ENCODE peak calls at places on chromosomes 6 and 20, in nine cellular contexts. One of them, this sample, is unnamed.

GRCh38 chr6:121867095-121867494 is 431.6 kb downstream of the GJA1 start:
- DNase-seq in cardiac fibroblast: no peak
- DNase-seq in HL-60: no peak
- DNase-seq in ovary: no peak
- DNase-seq in AG10803: peak; percentile 43
- DNase-seq in keratinocyte: no peak
- DNase-seq in endothelial cell: no peak
- DNase-seq in foreskin keratinocyte: no peak
- DNase-seq in A549: no peak
- DNase-seq in this sample: peak; percentile 23

GRCh38 chr6:158756977-158757752 is 62.0 kb downstream of the EZR start:
- DNase-seq in keratinocyte: no peak
- DNase-seq in AG10803: no peak
- DNase-seq in HL-60: no peak
- DNase-seq in endothelial cell: no peak
- DNase-seq in ovary: no peak
- DNase-seq in foreskin keratinocyte: no peak
- DNase-seq in A549: no peak
- DNase-seq in cardiac fibroblast: no peak
- DNase-seq in this sample: no peak

GRCh38 chr6:165987483-165988305 is 180.0 kb downstream of the TBXT start:
- DNase-seq in foreskin keratinocyte: peak; percentile 11
- DNase-seq in keratinocyte: no peak
- DNase-seq in ovary: peak; percentile 94
- DNase-seq in A549: peak; percentile 99
- DNase-seq in cardiac fibroblast: peak; percentile 93
- DNase-seq in HL-60: no peak
- DNase-seq in endothelial cell: peak; percentile 51
- DNase-seq in AG10803: peak; percentile 69
- DNase-seq in this sample: peak; percentile 79

GRCh38 chr6:169452117-169452868 is 198.6 kb upstream of the THBS2 start:
- DNase-seq in A549: no peak
- DNase-seq in AG10803: peak; percentile 94
- DNase-seq in endothelial cell: no peak
- DNase-seq in HL-60: no peak
- DNase-seq in ovary: peak; percentile 92
- DNase-seq in foreskin keratinocyte: peak; percentile 61
- DNase-seq in cardiac fibroblast: peak; percentile 92
- DNase-seq in keratinocyte: no peak
- DNase-seq in this sample: peak; percentile 73

GRCh38 chr20:64164123-64164836 is at the start of gene MYT1:
- DNase-seq in ovary: no peak
- DNase-seq in AG10803: no peak
- DNase-seq in foreskin keratinocyte: no peak
- DNase-seq in endothelial cell: no peak
- DNase-seq in cardiac fibroblast: no peak
- DNase-seq in A549: no peak
- DNase-seq in HL-60: no peak
- DNase-seq in keratinocyte: no peak
- DNase-seq in this sample: no peak

GRCh38 chr6:4615891-4616290 is 160.3 kb upstream of the CDYL start:
- DNase-seq in AG10803: peak; percentile 88
- DNase-seq in cardiac fibroblast: peak; percentile 91
- DNase-seq in A549: no peak
- DNase-seq in foreskin keratinocyte: no peak
- DNase-seq in ovary: no peak
- DNase-seq in endothelial cell: no peak
- DNase-seq in keratinocyte: no peak
- DNase-seq in HL-60: no peak
- DNase-seq in this sample: peak; percentile 81

GRCh38 chr6:34520645-34521462 is 35.3 kb downstream of the SPDEF start:
- DNase-seq in AG10803: no peak
- DNase-seq in foreskin keratinocyte: no peak
- DNase-seq in HL-60: no peak
- DNase-seq in A549: no peak
- DNase-seq in keratinocyte: no peak
- DNase-seq in ovary: no peak
- DNase-seq in cardiac fibroblast: no peak
- DNase-seq in endothelial cell: no peak
- DNase-seq in this sample: no peak

GRCh38 chr6:128697392-128697689 is 176.9 kb upstream of the PTPRK start:
- DNase-seq in ovary: no peak
- DNase-seq in AG10803: no peak
- DNase-seq in cardiac fibroblast: no peak
- DNase-seq in foreskin keratinocyte: no peak
- DNase-seq in keratinocyte: no peak
- DNase-seq in HL-60: no peak
- DNase-seq in A549: no peak
- DNase-seq in endothelial cell: no peak
- DNase-seq in this sample: no peak

GRCh38 chr6:97669191-97669651 is 386.2 kb upstream of the MMS22L start:
- DNase-seq in foreskin keratinocyte: no peak
- DNase-seq in HL-60: no peak
- DNase-seq in keratinocyte: no peak
- DNase-seq in AG10803: peak; percentile 25
- DNase-seq in cardiac fibroblast: no peak
- DNase-seq in A549: no peak
- DNase-seq in endothelial cell: no peak
- DNase-seq in ovary: no peak
- DNase-seq in this sample: peak; percentile 2

GRCh38 chr6:46279874-46280273 is 109.1 kb upstream of the ENPP5 start:
- DNase-seq in endothelial cell: no peak
- DNase-seq in cardiac fibroblast: peak; percentile 42
- DNase-seq in ovary: no peak
- DNase-seq in HL-60: no peak
- DNase-seq in foreskin keratinocyte: no peak
- DNase-seq in keratinocyte: no peak
- DNase-seq in A549: no peak
- DNase-seq in AG10803: peak; percentile 45
- DNase-seq in this sample: no peak

GRCh38 chr20:5001174-5002076 is at the start of gene SLC23A2:
- DNase-seq in cardiac fibroblast: peak; percentile 36
- DNase-seq in HL-60: peak; percentile 15
- DNase-seq in A549: peak; percentile 31
- DNase-seq in keratinocyte: no peak
- DNase-seq in AG10803: no peak
- DNase-seq in ovary: peak; percentile 41
- DNase-seq in foreskin keratinocyte: no peak
- DNase-seq in endothelial cell: peak; percentile 41
- DNase-seq in this sample: peak; percentile 58

GRCh38 chr6:50992704-50993625 is 174.3 kb downstream of the TFAP2B start:
- DNase-seq in AG10803: no peak
- DNase-seq in foreskin keratinocyte: no peak
- DNase-seq in ovary: no peak
- DNase-seq in HL-60: no peak
- DNase-seq in cardiac fibroblast: no peak
- DNase-seq in endothelial cell: no peak
- DNase-seq in A549: no peak
- DNase-seq in keratinocyte: no peak
- DNase-seq in this sample: no peak

GRCh38 chr20:24164360-24164759 is 175.8 kb upstream of the GGTLC1 start:
- DNase-seq in endothelial cell: peak; percentile 71
- DNase-seq in AG10803: no peak
- DNase-seq in cardiac fibroblast: peak; percentile 20
- DNase-seq in ovary: no peak
- DNase-seq in HL-60: peak; percentile 51
- DNase-seq in foreskin keratinocyte: no peak
- DNase-seq in keratinocyte: no peak
- DNase-seq in A549: peak; percentile 19
- DNase-seq in this sample: no peak

GRCh38 chr20:61724376-61724775 is 341.3 kb downstream of the TAF4 start:
- DNase-seq in ovary: no peak
- DNase-seq in keratinocyte: no peak
- DNase-seq in endothelial cell: peak; percentile 49
- DNase-seq in AG10803: peak; percentile 11
- DNase-seq in A549: peak; percentile 36
- DNase-seq in cardiac fibroblast: no peak
- DNase-seq in HL-60: no peak
- DNase-seq in foreskin keratinocyte: no peak
- DNase-seq in this sample: no peak
- TF ChIP-seq CTCF in ovary: no peak
- TF ChIP-seq CTCF in keratinocyte: peak; percentile 61
- TF ChIP-seq CTCF in endothelial cell: peak; percentile 50
- TF ChIP-seq CTCF in AG10803: peak; percentile 27
- TF ChIP-seq CTCF in A549: peak; percentile 25
- TF ChIP-seq CTCF in cardiac fibroblast: peak; percentile 17
- TF ChIP-seq CTCF in HL-60: no peak
- TF ChIP-seq CTCF in foreskin keratinocyte: peak; percentile 46
- TF ChIP-seq CTCF in this sample: no peak

DNA sequence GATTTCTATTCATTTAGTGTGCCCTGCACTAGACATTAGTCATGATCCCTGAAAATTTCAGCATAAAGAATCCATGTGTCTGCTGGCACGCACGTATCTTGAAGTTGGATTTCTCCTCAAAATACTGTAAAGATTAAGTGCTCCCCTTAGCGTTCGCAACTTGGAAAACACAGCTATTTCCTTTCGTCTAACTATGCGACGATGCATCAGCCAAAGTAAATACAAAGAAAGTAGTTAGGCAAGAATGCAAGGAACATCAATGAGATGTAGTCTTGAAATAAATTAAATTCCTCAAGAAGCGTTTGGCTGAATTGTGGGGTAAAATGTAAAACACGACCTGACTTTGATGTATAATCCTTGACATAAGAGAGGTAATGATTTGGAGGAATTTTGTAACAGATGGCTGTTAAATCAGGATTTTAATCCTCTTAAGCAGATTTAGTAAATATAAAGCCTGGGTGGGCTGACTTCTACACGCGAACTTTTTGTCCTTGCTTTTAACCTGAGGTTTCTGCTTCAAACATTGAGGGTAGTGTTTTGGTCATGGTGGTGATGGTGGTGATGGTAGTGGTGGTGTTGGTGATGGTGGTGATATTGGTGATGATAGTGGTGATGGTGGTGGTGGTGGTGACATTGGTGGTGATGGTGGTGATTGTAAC is 88.2 kb downstream of the FOXF2 start:
- DNase-seq in endothelial cell: no peak
- DNase-seq in foreskin keratinocyte: no peak
- DNase-seq in cardiac fibroblast: peak; percentile 83
- DNase-seq in keratinocyte: no peak
- DNase-seq in ovary: no peak
- DNase-seq in HL-60: no peak
- DNase-seq in AG10803: peak; percentile 56
- DNase-seq in A549: peak; percentile 59
- DNase-seq in this sample: no peak
- TF ChIP-seq CTCF in endothelial cell: no peak
- TF ChIP-seq CTCF in foreskin keratinocyte: peak; percentile 36
- TF ChIP-seq CTCF in cardiac fibroblast: no peak
- TF ChIP-seq CTCF in keratinocyte: no peak
- TF ChIP-seq CTCF in ovary: no peak
- TF ChIP-seq CTCF in HL-60: no peak
- TF ChIP-seq CTCF in AG10803: no peak
- TF ChIP-seq CTCF in A549: peak; percentile 38
- TF ChIP-seq CTCF in this sample: no peak

DNA sequence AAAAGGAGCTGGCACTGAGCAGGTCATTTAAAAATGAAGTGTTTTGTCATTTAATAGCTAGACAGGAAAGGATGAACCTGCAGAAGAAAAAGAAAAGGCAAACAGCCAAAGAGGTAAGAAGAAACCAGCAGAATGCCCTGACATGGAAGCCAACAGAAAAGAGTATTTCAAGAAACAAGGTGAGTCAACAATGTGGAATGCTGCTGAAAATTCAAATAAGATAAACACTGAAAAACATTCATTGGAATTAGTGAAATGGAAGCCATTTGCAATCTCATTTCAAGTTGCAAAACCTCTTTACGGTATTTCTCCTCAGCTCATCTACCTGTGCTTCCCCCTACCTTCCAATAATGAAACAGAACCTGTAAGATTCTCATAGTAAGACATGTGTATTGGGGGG is 59.6 kb downstream of the RWDD2A start:
- DNase-seq in AG10803: peak; percentile 55
- DNase-seq in foreskin keratinocyte: peak; percentile 11
- DNase-seq in endothelial cell: no peak
- DNase-seq in A549: no peak
- DNase-seq in cardiac fibroblast: peak; percentile 69
- DNase-seq in ovary: no peak
- DNase-seq in HL-60: no peak
- DNase-seq in keratinocyte: no peak
- DNase-seq in this sample: no peak
- TF ChIP-seq CTCF in AG10803: no peak
- TF ChIP-seq CTCF in foreskin keratinocyte: no peak
- TF ChIP-seq CTCF in endothelial cell: no peak
- TF ChIP-seq CTCF in A549: no peak
- TF ChIP-seq CTCF in cardiac fibroblast: no peak
- TF ChIP-seq CTCF in ovary: no peak
- TF ChIP-seq CTCF in HL-60: no peak
- TF ChIP-seq CTCF in keratinocyte: no peak
- TF ChIP-seq CTCF in this sample: no peak

GRCh38 chr6:87407896-87408720 is at the start of gene CFAP206:
- DNase-seq in HL-60: peak; percentile 72
- DNase-seq in keratinocyte: peak; percentile 38
- DNase-seq in ovary: peak; percentile 76
- DNase-seq in foreskin keratinocyte: peak; percentile 63
- DNase-seq in A549: peak; percentile 84
- DNase-seq in cardiac fibroblast: peak; percentile 91
- DNase-seq in endothelial cell: peak; percentile 78
- DNase-seq in AG10803: peak; percentile 82
- DNase-seq in this sample: peak; percentile 83
- TF ChIP-seq CTCF in HL-60: no peak
- TF ChIP-seq CTCF in keratinocyte: peak; percentile 17
- TF ChIP-seq CTCF in ovary: no peak
- TF ChIP-seq CTCF in foreskin keratinocyte: peak; percentile 45
- TF ChIP-seq CTCF in A549: no peak
- TF ChIP-seq CTCF in cardiac fibroblast: no peak
- TF ChIP-seq CTCF in endothelial cell: no peak
- TF ChIP-seq CTCF in AG10803: no peak
- TF ChIP-seq CTCF in this sample: no peak

GRCh38 chr6:43383021-43383667 is 13.7 kb upstream of the ZNF318 start:
- DNase-seq in cardiac fibroblast: peak; percentile 59
- DNase-seq in endothelial cell: no peak
- DNase-seq in keratinocyte: no peak
- DNase-seq in ovary: no peak
- DNase-seq in HL-60: no peak
- DNase-seq in AG10803: peak; percentile 46
- DNase-seq in foreskin keratinocyte: no peak
- DNase-seq in A549: no peak
- DNase-seq in this sample: no peak

GRCh38 chr6:43391448-43392031 is 22.1 kb upstream of the ZNF318 start:
- DNase-seq in cardiac fibroblast: no peak
- DNase-seq in ovary: no peak
- DNase-seq in keratinocyte: no peak
- DNase-seq in HL-60: no peak
- DNase-seq in endothelial cell: no peak
- DNase-seq in foreskin keratinocyte: no peak
- DNase-seq in AG10803: no peak
- DNase-seq in A549: no peak
- DNase-seq in this sample: no peak

GRCh38 chr6:43389713-43390265 is 20.3 kb upstream of the ZNF318 start:
- DNase-seq in cardiac fibroblast: no peak
- DNase-seq in AG10803: no peak
- DNase-seq in HL-60: no peak
- DNase-seq in ovary: no peak
- DNase-seq in foreskin keratinocyte: no peak
- DNase-seq in endothelial cell: no peak
- DNase-seq in keratinocyte: no peak
- DNase-seq in A549: no peak
- DNase-seq in this sample: no peak

DNA sequence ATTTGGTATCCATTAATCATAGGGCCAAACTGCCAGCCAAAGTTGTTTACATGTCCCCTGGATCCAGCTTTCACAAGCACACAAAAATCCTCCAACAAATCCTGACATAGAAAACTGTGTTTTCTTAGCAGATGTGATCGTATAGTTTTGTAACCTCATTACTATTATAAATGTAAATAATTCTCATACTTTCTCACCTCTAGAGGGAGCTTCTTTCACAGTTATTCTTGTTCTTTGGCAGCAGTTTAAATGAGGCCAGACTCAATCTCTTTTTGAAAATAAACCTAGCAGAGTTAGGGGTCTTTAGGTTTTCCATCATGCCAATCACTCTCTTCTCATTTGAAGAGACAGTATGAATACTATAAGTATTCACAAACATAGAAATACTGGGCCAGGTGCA is 17.0 kb upstream of the ZNF318 start:
- DNase-seq in ovary: no peak
- DNase-seq in AG10803: peak; percentile 17
- DNase-seq in cardiac fibroblast: no peak
- DNase-seq in foreskin keratinocyte: no peak
- DNase-seq in HL-60: no peak
- DNase-seq in endothelial cell: no peak
- DNase-seq in A549: no peak
- DNase-seq in keratinocyte: no peak
- DNase-seq in this sample: no peak
- TF ChIP-seq CTCF in ovary: no peak
- TF ChIP-seq CTCF in AG10803: peak; percentile 55
- TF ChIP-seq CTCF in cardiac fibroblast: no peak
- TF ChIP-seq CTCF in foreskin keratinocyte: peak; percentile 72
- TF ChIP-seq CTCF in HL-60: no peak
- TF ChIP-seq CTCF in endothelial cell: no peak
- TF ChIP-seq CTCF in A549: no peak
- TF ChIP-seq CTCF in keratinocyte: no peak
- TF ChIP-seq CTCF in this sample: no peak

This sample was measured in thyroid gland.